ENCODE peak calls at places on chromosomes 7 and 10, in ten cellular contexts. K, B, A, E, M, Y, N, G, U and F are unnamed samples.

GRCh38 chr7:45246339-45246738 is 88.7 kb downstream of the RAMP3 start:
- DNase-seq in K (no peak), B (no peak), A (no peak), E (no peak), M (no peak), Y (no peak), N (no peak), G (no peak), U (no peak), F (no peak)

GRCh38 chr7:158303121-158303520 is 284.5 kb downstream of the PTPRN2 start:
- DNase-seq in K (no peak), B (no peak), A (no peak), E (peak; percentile 29), M (no peak), Y (no peak), N (no peak), G (no peak), U (no peak), F (no peak)

GRCh38 chr7:111985802-111986201 is 220.4 kb downstream of the DOCK4 start:
- DNase-seq in K (no peak), B (no peak), A (no peak), E (no peak), M (no peak), Y (no peak), N (no peak), G (no peak), U (no peak), F (no peak)

GRCh38 chr7:112302566-112302965 is 96.1 kb downstream of the ZNF277 start:
- DNase-seq in K (no peak), B (no peak), A (no peak), E (no peak), M (no peak), Y (no peak), N (no peak), G (no peak), U (peak; percentile 5), F (no peak)

GRCh38 chr7:108592633-108593277 is 23.1 kb downstream of the DNAJB9 start:
- DNase-seq in K (no peak), B (no peak), A (no peak), E (no peak), M (peak; percentile 22), Y (no peak), N (no peak), G (no peak), U (no peak), F (no peak)

GRCh38 chr10:69397972-69398371 is 18.7 kb downstream of the TACR2 start:
- DNase-seq in K (no peak), B (no peak), A (no peak), E (no peak), M (no peak), Y (no peak), N (no peak), G (no peak), U (no peak), F (no peak)

GRCh38 chr7:77216233-77216632 is 16.6 kb upstream of the FGL2 start:
- DNase-seq in K (no peak), B (no peak), A (no peak), E (no peak), M (peak; percentile 7), Y (no peak), N (no peak), G (no peak), U (no peak), F (no peak)

GRCh38 chr7:69211739-69212138 is 386.5 kb upstream of the AUTS2 start:
- DNase-seq in K (no peak), B (no peak), A (peak; percentile 17), E (peak; percentile 54), M (peak; percentile 30), Y (no peak), N (no peak), G (no peak), U (no peak), F (no peak)

GRCh38 chr10:96236090-96236478 is 35.3 kb downstream of the BLNK start:
- DNase-seq in K (peak; percentile 18), B (no peak), A (no peak), E (no peak), M (no peak), Y (no peak), N (no peak), G (no peak), U (no peak), F (no peak)

GRCh38 chr7:70505886-70506285 is 626.1 kb upstream of the GALNT17 start:
- DNase-seq in K (no peak), B (no peak), A (no peak), E (no peak), M (no peak), Y (no peak), N (no peak), G (no peak), U (no peak), F (no peak)

GRCh38 chr7:1853619-1854520 is 183.8 kb downstream of the ELFN1 start:
- DNase-seq in K (no peak), B (no peak), A (peak; percentile 80), E (peak; percentile 42), M (no peak), Y (no peak), N (peak; percentile 13), G (no peak), U (no peak), F (no peak)

DNA sequence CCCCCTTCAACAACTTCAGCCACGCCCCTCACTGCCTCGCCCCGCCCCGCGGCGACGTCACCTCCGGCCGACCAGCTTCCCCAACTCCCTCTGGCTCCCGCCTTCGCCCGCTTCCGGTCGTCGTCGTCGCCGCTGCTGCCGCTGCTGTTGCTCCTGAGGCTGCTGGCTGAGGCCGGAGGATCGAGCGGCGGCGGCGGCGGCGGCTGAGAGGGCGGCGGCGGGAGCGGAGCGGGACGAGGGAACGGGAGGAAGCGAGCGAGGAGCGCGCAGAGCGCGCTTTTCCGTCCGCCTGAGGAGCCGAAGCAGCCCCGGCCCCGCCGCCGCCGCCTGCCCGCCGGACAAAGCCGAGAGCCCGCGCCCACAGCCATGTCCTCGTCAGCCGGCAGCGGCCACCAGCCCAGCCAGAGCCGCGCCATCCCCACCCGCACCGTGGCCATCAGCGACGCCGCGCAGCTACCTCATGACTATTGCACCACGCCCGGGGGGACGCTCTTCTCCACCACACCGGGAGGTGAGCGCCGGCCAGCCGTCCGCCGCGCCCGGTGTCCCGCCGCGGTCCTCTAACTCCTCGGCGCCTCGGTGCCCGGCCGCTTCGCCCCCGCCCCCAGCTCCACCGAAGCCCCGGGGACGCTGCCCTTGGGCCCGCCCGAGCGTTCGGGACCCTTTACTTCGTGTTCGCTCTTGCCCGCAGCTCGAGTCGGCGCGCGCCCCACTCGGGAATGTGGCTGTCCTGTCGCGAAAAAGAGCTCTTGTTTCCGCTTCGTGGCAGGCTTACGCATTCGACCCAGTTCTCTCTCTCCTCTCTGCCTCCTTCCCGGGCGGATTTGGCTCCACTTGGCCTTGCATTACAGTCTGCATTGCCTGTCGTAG is at the start of gene EIF4EBP2:
- DNase-seq in K (peak; percentile 98), B (peak; percentile 66), A (peak; percentile 100), E (peak; percentile 100), M (peak; percentile 96), Y (peak; percentile 99), N (peak; percentile 97), G (peak; percentile 100), U (peak; percentile 99), F (peak; percentile 97)
- TF ChIP-seq POLR2A in K (peak; percentile 81), B (peak; percentile 99), A (no peak), E (peak; percentile 80), M (peak; percentile 89), Y (no peak), N (peak; percentile 99), G (peak; percentile 97), U (peak; percentile 90), F (peak; percentile 94)

DNA sequence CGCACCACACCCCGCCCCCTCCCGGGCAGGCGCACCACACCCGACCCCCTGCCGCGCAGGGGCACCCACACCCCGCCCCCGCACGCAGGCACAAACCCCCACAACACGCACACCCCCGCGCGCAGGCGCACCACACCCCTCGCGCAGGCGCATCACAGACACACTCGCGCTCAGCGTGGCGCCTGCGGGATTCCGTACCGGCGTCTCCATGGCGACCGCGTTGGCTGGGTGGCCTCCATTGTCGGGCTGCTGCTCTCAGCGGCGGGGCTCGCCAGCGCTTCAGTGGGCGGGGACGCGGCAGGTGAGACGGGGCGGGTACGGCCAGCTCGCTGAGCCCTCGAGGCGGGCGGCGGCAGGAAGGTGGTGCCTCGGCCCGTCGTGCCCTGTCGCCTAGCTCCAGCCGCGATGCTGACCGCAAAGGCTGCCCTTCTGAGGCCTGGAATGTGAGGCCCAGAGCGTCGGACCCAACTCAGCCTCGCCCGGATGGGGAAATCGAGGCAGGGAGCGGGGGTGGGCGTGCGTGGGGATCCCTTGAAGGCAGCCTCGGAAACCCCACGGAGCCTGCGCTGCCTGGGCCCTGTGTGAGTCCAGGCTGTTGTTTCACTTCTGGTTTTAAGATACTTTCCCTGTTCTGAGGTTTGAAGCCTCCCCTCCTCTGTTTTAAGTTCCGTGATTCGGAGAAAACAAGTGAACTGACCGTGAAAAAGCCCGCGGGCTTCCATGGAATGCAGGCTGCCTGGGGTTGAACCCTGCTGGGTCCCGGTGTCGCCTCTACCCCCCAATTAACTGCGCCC is at the start of gene LRRC27:
- DNase-seq in K (peak; percentile 99), B (peak; percentile 89), A (peak; percentile 100), E (peak; percentile 99), M (peak; percentile 99), Y (peak; percentile 99), N (peak; percentile 99), G (peak; percentile 100), U (peak; percentile 98), F (peak; percentile 93)
- TF ChIP-seq POLR2A in K (no peak), B (peak; percentile 58), A (no peak), E (peak; percentile 34), M (peak; percentile 83), Y (no peak), N (no peak), G (no peak), U (no peak), F (peak; percentile 70)

GRCh38 chr7:81534996-81535395 is 234.9 kb downstream of the HGF start:
- DNase-seq in K (no peak), B (no peak), A (no peak), E (no peak), M (no peak), Y (no peak), N (no peak), G (no peak), U (no peak), F (no peak)

GRCh38 chr7:81529785-81530184 is 240.1 kb downstream of the HGF start:
- DNase-seq in K (no peak), B (no peak), A (no peak), E (no peak), M (no peak), Y (no peak), N (no peak), G (no peak), U (no peak), F (no peak)

DNA sequence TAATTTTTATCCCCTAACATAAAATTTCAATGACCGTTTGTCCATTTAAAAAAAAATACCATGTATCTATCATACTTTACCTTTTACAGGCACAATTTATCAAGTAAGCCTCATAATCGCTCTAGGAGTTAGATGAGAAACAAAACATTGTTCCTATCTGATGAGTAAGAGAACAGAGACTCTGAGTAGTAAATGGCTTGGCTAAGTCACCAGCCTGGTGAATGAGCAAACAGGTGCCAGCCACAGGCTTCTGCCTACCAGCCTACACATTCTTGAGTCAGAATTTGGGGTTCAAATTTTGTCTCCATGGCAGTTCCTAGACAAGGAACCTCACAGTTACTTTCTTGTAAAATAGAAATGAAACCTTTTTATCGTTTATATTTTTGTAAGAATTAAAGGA is 235.4 kb downstream of the HGF start:
- DNase-seq in K (no peak), B (no peak), A (no peak), E (no peak), M (no peak), Y (no peak), N (no peak), G (no peak), U (no peak), F (no peak)
- TF ChIP-seq POLR2A in K (no peak), B (no peak), A (no peak), E (no peak), M (no peak), Y (no peak), N (no peak), G (no peak), U (no peak), F (no peak)

GRCh38 chr10:14959221-14960057 is at the start of gene MEIG1:
- DNase-seq in K (peak; percentile 94), B (peak; percentile 63), A (peak; percentile 98), E (peak; percentile 100), M (peak; percentile 96), Y (peak; percentile 93), N (peak; percentile 96), G (peak; percentile 96), U (peak; percentile 94), F (peak; percentile 89)
- TF ChIP-seq POLR2A in K (no peak), B (peak; percentile 48), A (no peak), E (no peak), M (peak; percentile 75), Y (no peak), N (peak; percentile 63), G (peak; percentile 4), U (peak; percentile 44), F (peak; percentile 62)